ENCODE peak calls at places on chromosomes 1 and 21, in seven cellular contexts. One of them, this sample, is unnamed.

GRCh38 chr1:28208818-28209441 is 23.9 kb downstream of the DNAJC8 start:
- DNase-seq in activated B cell treated with CpG ODN at 0.5 μM for 24 hours: no peak
- DNase-seq in T-helper 2 cell: peak
- DNase-seq in naive B cell: peak
- DNase-seq in prostate gland: peak
- DNase-seq in HFFc6: peak
- DNase-seq in stimulated activated naive CD8-positive, alpha-beta T cell treated with anti-CD3 and anti-CD28 coated beads, Interleukin-15, amount 100 ng/mL, for 72 hours: peak
- DNase-seq in this sample: peak

GRCh38 chr1:66563094-66563800 is 29.3 kb downstream of the SGIP1 start:
- DNase-seq in activated B cell treated with CpG ODN at 0.5 μM for 24 hours: no peak
- DNase-seq in T-helper 2 cell: no peak
- DNase-seq in naive B cell: no peak
- DNase-seq in prostate gland: no peak
- DNase-seq in HFFc6: peak
- DNase-seq in stimulated activated naive CD8-positive, alpha-beta T cell treated with anti-CD3 and anti-CD28 coated beads, Interleukin-15, amount 100 ng/mL, for 72 hours: no peak
- DNase-seq in this sample: no peak

GRCh38 chr21:36839123-36839522 is 127.3 kb downstream of the HLCS start:
- DNase-seq in activated B cell treated with CpG ODN at 0.5 μM for 24 hours: no peak
- DNase-seq in T-helper 2 cell: no peak
- DNase-seq in naive B cell: no peak
- DNase-seq in prostate gland: no peak
- DNase-seq in HFFc6: peak
- DNase-seq in stimulated activated naive CD8-positive, alpha-beta T cell treated with anti-CD3 and anti-CD28 coated beads, Interleukin-15, amount 100 ng/mL, for 72 hours: no peak
- DNase-seq in this sample: no peak

GRCh38 chr21:33384851-33385331 is 18.3 kb upstream of the IFNGR2 start:
- DNase-seq in activated B cell treated with CpG ODN at 0.5 μM for 24 hours: no peak
- DNase-seq in T-helper 2 cell: no peak
- DNase-seq in naive B cell: no peak
- DNase-seq in prostate gland: no peak
- DNase-seq in HFFc6: no peak
- DNase-seq in stimulated activated naive CD8-positive, alpha-beta T cell treated with anti-CD3 and anti-CD28 coated beads, Interleukin-15, amount 100 ng/mL, for 72 hours: peak
- DNase-seq in this sample: no peak

GRCh38 chr1:87642581-87643129 is 314.0 kb downstream of the LMO4 start:
- DNase-seq in activated B cell treated with CpG ODN at 0.5 μM for 24 hours: no peak
- DNase-seq in T-helper 2 cell: no peak
- DNase-seq in naive B cell: no peak
- DNase-seq in prostate gland: no peak
- DNase-seq in HFFc6: no peak
- DNase-seq in stimulated activated naive CD8-positive, alpha-beta T cell treated with anti-CD3 and anti-CD28 coated beads, Interleukin-15, amount 100 ng/mL, for 72 hours: no peak
- DNase-seq in this sample: no peak

GRCh38 chr1:2650967-2651645 is 18.3 kb upstream of the MMEL1 start:
- DNase-seq in activated B cell treated with CpG ODN at 0.5 μM for 24 hours: no peak
- DNase-seq in T-helper 2 cell: no peak
- DNase-seq in naive B cell: no peak
- DNase-seq in prostate gland: no peak
- DNase-seq in HFFc6: no peak
- DNase-seq in stimulated activated naive CD8-positive, alpha-beta T cell treated with anti-CD3 and anti-CD28 coated beads, Interleukin-15, amount 100 ng/mL, for 72 hours: peak
- DNase-seq in this sample: no peak

GRCh38 chr1:184531296-184531695 is 144.5 kb downstream of the C1orf21 start:
- DNase-seq in activated B cell treated with CpG ODN at 0.5 μM for 24 hours: no peak
- DNase-seq in T-helper 2 cell: no peak
- DNase-seq in naive B cell: no peak
- DNase-seq in prostate gland: no peak
- DNase-seq in HFFc6: no peak
- DNase-seq in stimulated activated naive CD8-positive, alpha-beta T cell treated with anti-CD3 and anti-CD28 coated beads, Interleukin-15, amount 100 ng/mL, for 72 hours: no peak
- DNase-seq in this sample: no peak

GRCh38 chr1:204074274-204075115 is 1.6 kb downstream of the SOX13 start:
- DNase-seq in activated B cell treated with CpG ODN at 0.5 μM for 24 hours: no peak
- DNase-seq in T-helper 2 cell: no peak
- DNase-seq in naive B cell: no peak
- DNase-seq in prostate gland: no peak
- DNase-seq in HFFc6: peak
- DNase-seq in stimulated activated naive CD8-positive, alpha-beta T cell treated with anti-CD3 and anti-CD28 coated beads, Interleukin-15, amount 100 ng/mL, for 72 hours: no peak
- DNase-seq in this sample: peak

GRCh38 chr1:83131692-83131955 is 867.3 kb downstream of the TTLL7 start:
- DNase-seq in activated B cell treated with CpG ODN at 0.5 μM for 24 hours: no peak
- DNase-seq in T-helper 2 cell: no peak
- DNase-seq in naive B cell: no peak
- DNase-seq in prostate gland: no peak
- DNase-seq in HFFc6: no peak
- DNase-seq in stimulated activated naive CD8-positive, alpha-beta T cell treated with anti-CD3 and anti-CD28 coated beads, Interleukin-15, amount 100 ng/mL, for 72 hours: no peak
- DNase-seq in this sample: no peak

GRCh38 chr1:182149411-182149965 is 88.0 kb upstream of the ZNF648 start:
- DNase-seq in activated B cell treated with CpG ODN at 0.5 μM for 24 hours: no peak
- DNase-seq in T-helper 2 cell: no peak
- DNase-seq in naive B cell: no peak
- DNase-seq in prostate gland: no peak
- DNase-seq in HFFc6: peak
- DNase-seq in stimulated activated naive CD8-positive, alpha-beta T cell treated with anti-CD3 and anti-CD28 coated beads, Interleukin-15, amount 100 ng/mL, for 72 hours: peak
- DNase-seq in this sample: no peak

GRCh38 chr1:37947364-37947763 is 511 bp upstream of the INPP5B start:
- DNase-seq in activated B cell treated with CpG ODN at 0.5 μM for 24 hours: no peak
- DNase-seq in T-helper 2 cell: no peak
- DNase-seq in naive B cell: no peak
- DNase-seq in prostate gland: no peak
- DNase-seq in HFFc6: no peak
- DNase-seq in stimulated activated naive CD8-positive, alpha-beta T cell treated with anti-CD3 and anti-CD28 coated beads, Interleukin-15, amount 100 ng/mL, for 72 hours: no peak
- DNase-seq in this sample: no peak

GRCh38 chr1:154956557-154956956 is 658 bp upstream of the PBXIP1 start:
- DNase-seq in activated B cell treated with CpG ODN at 0.5 μM for 24 hours: no peak
- DNase-seq in T-helper 2 cell: no peak
- DNase-seq in naive B cell: no peak
- DNase-seq in prostate gland: no peak
- DNase-seq in HFFc6: no peak
- DNase-seq in stimulated activated naive CD8-positive, alpha-beta T cell treated with anti-CD3 and anti-CD28 coated beads, Interleukin-15, amount 100 ng/mL, for 72 hours: no peak
- DNase-seq in this sample: no peak

GRCh38 chr1:66495490-66495889 is 38.5 kb upstream of the SGIP1 start:
- DNase-seq in activated B cell treated with CpG ODN at 0.5 μM for 24 hours: no peak
- DNase-seq in T-helper 2 cell: no peak
- DNase-seq in naive B cell: no peak
- DNase-seq in prostate gland: no peak
- DNase-seq in HFFc6: peak
- DNase-seq in stimulated activated naive CD8-positive, alpha-beta T cell treated with anti-CD3 and anti-CD28 coated beads, Interleukin-15, amount 100 ng/mL, for 72 hours: no peak
- DNase-seq in this sample: no peak

GRCh38 chr1:9196129-9197040 is 38.2 kb upstream of the H6PD start:
- DNase-seq in activated B cell treated with CpG ODN at 0.5 μM for 24 hours: peak
- DNase-seq in T-helper 2 cell: no peak
- DNase-seq in naive B cell: peak
- DNase-seq in prostate gland: peak
- DNase-seq in HFFc6: peak
- DNase-seq in stimulated activated naive CD8-positive, alpha-beta T cell treated with anti-CD3 and anti-CD28 coated beads, Interleukin-15, amount 100 ng/mL, for 72 hours: peak
- DNase-seq in this sample: peak

GRCh38 chr1:201721131-201722049 is 107.6 kb upstream of the IPO9 start:
- DNase-seq in activated B cell treated with CpG ODN at 0.5 μM for 24 hours: no peak
- DNase-seq in T-helper 2 cell: no peak
- DNase-seq in naive B cell: no peak
- DNase-seq in prostate gland: no peak
- DNase-seq in HFFc6: peak
- DNase-seq in stimulated activated naive CD8-positive, alpha-beta T cell treated with anti-CD3 and anti-CD28 coated beads, Interleukin-15, amount 100 ng/mL, for 72 hours: no peak
- DNase-seq in this sample: no peak

GRCh38 chr1:208158640-208159541 is 85.3 kb downstream of the PLXNA2 start:
- DNase-seq in activated B cell treated with CpG ODN at 0.5 μM for 24 hours: no peak
- DNase-seq in T-helper 2 cell: no peak
- DNase-seq in naive B cell: no peak
- DNase-seq in prostate gland: no peak
- DNase-seq in HFFc6: no peak
- DNase-seq in stimulated activated naive CD8-positive, alpha-beta T cell treated with anti-CD3 and anti-CD28 coated beads, Interleukin-15, amount 100 ng/mL, for 72 hours: no peak
- DNase-seq in this sample: no peak

GRCh38 chr21:41128981-41129380 is 39.0 kb upstream of the BACE2 start:
- DNase-seq in activated B cell treated with CpG ODN at 0.5 μM for 24 hours: no peak
- DNase-seq in T-helper 2 cell: no peak
- DNase-seq in naive B cell: no peak
- DNase-seq in prostate gland: no peak
- DNase-seq in HFFc6: no peak
- DNase-seq in stimulated activated naive CD8-positive, alpha-beta T cell treated with anti-CD3 and anti-CD28 coated beads, Interleukin-15, amount 100 ng/mL, for 72 hours: no peak
- DNase-seq in this sample: no peak

GRCh38 chr21:24353492-24353891 is 1253.8 kb downstream of the MRPL39 start:
- DNase-seq in activated B cell treated with CpG ODN at 0.5 μM for 24 hours: no peak
- DNase-seq in T-helper 2 cell: no peak
- DNase-seq in naive B cell: no peak
- DNase-seq in prostate gland: no peak
- DNase-seq in HFFc6: no peak
- DNase-seq in stimulated activated naive CD8-positive, alpha-beta T cell treated with anti-CD3 and anti-CD28 coated beads, Interleukin-15, amount 100 ng/mL, for 72 hours: no peak
- DNase-seq in this sample: no peak

GRCh38 chr21:30138483-30138882 is 28.1 kb downstream of the CLDN17 start:
- DNase-seq in activated B cell treated with CpG ODN at 0.5 μM for 24 hours: no peak
- DNase-seq in T-helper 2 cell: no peak
- DNase-seq in naive B cell: no peak
- DNase-seq in prostate gland: no peak
- DNase-seq in HFFc6: no peak
- DNase-seq in stimulated activated naive CD8-positive, alpha-beta T cell treated with anti-CD3 and anti-CD28 coated beads, Interleukin-15, amount 100 ng/mL, for 72 hours: no peak
- DNase-seq in this sample: no peak

GRCh38 chr1:8870605-8871538 is 7.6 kb downstream of the ENO1 start:
- DNase-seq in activated B cell treated with CpG ODN at 0.5 μM for 24 hours: no peak
- DNase-seq in T-helper 2 cell: no peak
- DNase-seq in naive B cell: no peak
- DNase-seq in prostate gland: no peak
- DNase-seq in HFFc6: no peak
- DNase-seq in stimulated activated naive CD8-positive, alpha-beta T cell treated with anti-CD3 and anti-CD28 coated beads, Interleukin-15, amount 100 ng/mL, for 72 hours: no peak
- DNase-seq in this sample: no peak

GRCh38 chr21:39676054-39676771 is 63.5 kb downstream of the B3GALT5 start:
- DNase-seq in activated B cell treated with CpG ODN at 0.5 μM for 24 hours: no peak
- DNase-seq in T-helper 2 cell: no peak
- DNase-seq in naive B cell: no peak
- DNase-seq in prostate gland: peak
- DNase-seq in HFFc6: no peak
- DNase-seq in stimulated activated naive CD8-positive, alpha-beta T cell treated with anti-CD3 and anti-CD28 coated beads, Interleukin-15, amount 100 ng/mL, for 72 hours: no peak
- DNase-seq in this sample: peak

GRCh38 chr1:57307382-57307781 is 116.5 kb downstream of the DAB1 start:
- DNase-seq in activated B cell treated with CpG ODN at 0.5 μM for 24 hours: no peak
- DNase-seq in T-helper 2 cell: peak
- DNase-seq in naive B cell: no peak
- DNase-seq in prostate gland: no peak
- DNase-seq in HFFc6: no peak
- DNase-seq in stimulated activated naive CD8-positive, alpha-beta T cell treated with anti-CD3 and anti-CD28 coated beads, Interleukin-15, amount 100 ng/mL, for 72 hours: peak
- DNase-seq in this sample: no peak

GRCh38 chr1:227759345-227760300 is 24.4 kb downstream of the SNAP47 start:
- DNase-seq in activated B cell treated with CpG ODN at 0.5 μM for 24 hours: no peak
- DNase-seq in T-helper 2 cell: no peak
- DNase-seq in naive B cell: no peak
- DNase-seq in prostate gland: no peak
- DNase-seq in HFFc6: peak
- DNase-seq in stimulated activated naive CD8-positive, alpha-beta T cell treated with anti-CD3 and anti-CD28 coated beads, Interleukin-15, amount 100 ng/mL, for 72 hours: no peak
- DNase-seq in this sample: no peak

GRCh38 chr1:214581785-214582184 is 21.2 kb upstream of the CENPF start:
- DNase-seq in activated B cell treated with CpG ODN at 0.5 μM for 24 hours: no peak
- DNase-seq in T-helper 2 cell: no peak
- DNase-seq in naive B cell: no peak
- DNase-seq in prostate gland: no peak
- DNase-seq in HFFc6: peak
- DNase-seq in stimulated activated naive CD8-positive, alpha-beta T cell treated with anti-CD3 and anti-CD28 coated beads, Interleukin-15, amount 100 ng/mL, for 72 hours: no peak
- DNase-seq in this sample: no peak

GRCh38 chr21:34916446-34916845 is 132.7 kb downstream of the RUNX1 start:
- DNase-seq in activated B cell treated with CpG ODN at 0.5 μM for 24 hours: no peak
- DNase-seq in T-helper 2 cell: no peak
- DNase-seq in naive B cell: no peak
- DNase-seq in prostate gland: no peak
- DNase-seq in HFFc6: peak
- DNase-seq in stimulated activated naive CD8-positive, alpha-beta T cell treated with anti-CD3 and anti-CD28 coated beads, Interleukin-15, amount 100 ng/mL, for 72 hours: no peak
- DNase-seq in this sample: no peak

GRCh38 chr1:88544166-88544565 is 139.9 kb upstream of the PKN2 start:
- DNase-seq in activated B cell treated with CpG ODN at 0.5 μM for 24 hours: no peak
- DNase-seq in T-helper 2 cell: no peak
- DNase-seq in naive B cell: no peak
- DNase-seq in prostate gland: no peak
- DNase-seq in HFFc6: no peak
- DNase-seq in stimulated activated naive CD8-positive, alpha-beta T cell treated with anti-CD3 and anti-CD28 coated beads, Interleukin-15, amount 100 ng/mL, for 72 hours: no peak
- DNase-seq in this sample: no peak

GRCh38 chr1:178388398-178389161 is 108.2 kb downstream of the CLEC20A start:
- DNase-seq in activated B cell treated with CpG ODN at 0.5 μM for 24 hours: no peak
- DNase-seq in T-helper 2 cell: no peak
- DNase-seq in naive B cell: no peak
- DNase-seq in prostate gland: no peak
- DNase-seq in HFFc6: peak
- DNase-seq in stimulated activated naive CD8-positive, alpha-beta T cell treated with anti-CD3 and anti-CD28 coated beads, Interleukin-15, amount 100 ng/mL, for 72 hours: no peak
- DNase-seq in this sample: no peak

GRCh38 chr1:53763911-53764310 is 24.9 kb upstream of the GLIS1 start:
- DNase-seq in activated B cell treated with CpG ODN at 0.5 μM for 24 hours: no peak
- DNase-seq in T-helper 2 cell: no peak
- DNase-seq in naive B cell: no peak
- DNase-seq in prostate gland: no peak
- DNase-seq in HFFc6: no peak
- DNase-seq in stimulated activated naive CD8-positive, alpha-beta T cell treated with anti-CD3 and anti-CD28 coated beads, Interleukin-15, amount 100 ng/mL, for 72 hours: no peak
- DNase-seq in this sample: no peak

GRCh38 chr1:70486676-70487470 is 75.8 kb downstream of the CTH start:
- DNase-seq in activated B cell treated with CpG ODN at 0.5 μM for 24 hours: no peak
- DNase-seq in T-helper 2 cell: no peak
- DNase-seq in naive B cell: no peak
- DNase-seq in prostate gland: no peak
- DNase-seq in HFFc6: peak
- DNase-seq in stimulated activated naive CD8-positive, alpha-beta T cell treated with anti-CD3 and anti-CD28 coated beads, Interleukin-15, amount 100 ng/mL, for 72 hours: no peak
- DNase-seq in this sample: no peak

GRCh38 chr1:243443557-243443956 is 187.7 kb downstream of the SDCCAG8 start:
- DNase-seq in activated B cell treated with CpG ODN at 0.5 μM for 24 hours: no peak
- DNase-seq in T-helper 2 cell: no peak
- DNase-seq in naive B cell: no peak
- DNase-seq in prostate gland: no peak
- DNase-seq in HFFc6: no peak
- DNase-seq in stimulated activated naive CD8-positive, alpha-beta T cell treated with anti-CD3 and anti-CD28 coated beads, Interleukin-15, amount 100 ng/mL, for 72 hours: no peak
- DNase-seq in this sample: no peak

GRCh38 chr1:9655127-9655723 is 3.7 kb downstream of the PIK3CD start:
- DNase-seq in activated B cell treated with CpG ODN at 0.5 μM for 24 hours: peak
- DNase-seq in T-helper 2 cell: peak
- DNase-seq in naive B cell: peak
- DNase-seq in prostate gland: no peak
- DNase-seq in HFFc6: no peak
- DNase-seq in stimulated activated naive CD8-positive, alpha-beta T cell treated with anti-CD3 and anti-CD28 coated beads, Interleukin-15, amount 100 ng/mL, for 72 hours: peak
- DNase-seq in this sample: no peak

GRCh38 chr1:171898956-171899355 is 57.7 kb downstream of the DNM3 start:
- DNase-seq in activated B cell treated with CpG ODN at 0.5 μM for 24 hours: no peak
- DNase-seq in T-helper 2 cell: no peak
- DNase-seq in naive B cell: no peak
- DNase-seq in prostate gland: peak
- DNase-seq in HFFc6: no peak
- DNase-seq in stimulated activated naive CD8-positive, alpha-beta T cell treated with anti-CD3 and anti-CD28 coated beads, Interleukin-15, amount 100 ng/mL, for 72 hours: no peak
- DNase-seq in this sample: no peak

GRCh38 chr1:89605692-89606091 is 27.2 kb upstream of the LRRC8C start:
- DNase-seq in activated B cell treated with CpG ODN at 0.5 μM for 24 hours: no peak
- DNase-seq in T-helper 2 cell: no peak
- DNase-seq in naive B cell: no peak
- DNase-seq in prostate gland: no peak
- DNase-seq in HFFc6: peak
- DNase-seq in stimulated activated naive CD8-positive, alpha-beta T cell treated with anti-CD3 and anti-CD28 coated beads, Interleukin-15, amount 100 ng/mL, for 72 hours: no peak
- DNase-seq in this sample: peak

GRCh38 chr21:29184047-29184446 is 53.6 kb downstream of the MAP3K7CL start:
- DNase-seq in activated B cell treated with CpG ODN at 0.5 μM for 24 hours: no peak
- DNase-seq in T-helper 2 cell: no peak
- DNase-seq in naive B cell: no peak
- DNase-seq in prostate gland: no peak
- DNase-seq in HFFc6: no peak
- DNase-seq in stimulated activated naive CD8-positive, alpha-beta T cell treated with anti-CD3 and anti-CD28 coated beads, Interleukin-15, amount 100 ng/mL, for 72 hours: no peak
- DNase-seq in this sample: no peak

GRCh38 chr1:24713176-24713575 is 32.1 kb upstream of the CLIC4 start:
- DNase-seq in activated B cell treated with CpG ODN at 0.5 μM for 24 hours: no peak
- DNase-seq in T-helper 2 cell: no peak
- DNase-seq in naive B cell: no peak
- DNase-seq in prostate gland: no peak
- DNase-seq in HFFc6: peak
- DNase-seq in stimulated activated naive CD8-positive, alpha-beta T cell treated with anti-CD3 and anti-CD28 coated beads, Interleukin-15, amount 100 ng/mL, for 72 hours: no peak
- DNase-seq in this sample: no peak

GRCh38 chr1:236425031-236425663 is 31.1 kb downstream of the EDARADD start:
- DNase-seq in activated B cell treated with CpG ODN at 0.5 μM for 24 hours: peak
- DNase-seq in T-helper 2 cell: peak
- DNase-seq in naive B cell: peak
- DNase-seq in prostate gland: no peak
- DNase-seq in HFFc6: no peak
- DNase-seq in stimulated activated naive CD8-positive, alpha-beta T cell treated with anti-CD3 and anti-CD28 coated beads, Interleukin-15, amount 100 ng/mL, for 72 hours: peak
- DNase-seq in this sample: no peak

GRCh38 chr1:244104309-244105060 is 53.4 kb downstream of the ZBTB18 start:
- DNase-seq in activated B cell treated with CpG ODN at 0.5 μM for 24 hours: no peak
- DNase-seq in T-helper 2 cell: no peak
- DNase-seq in naive B cell: no peak
- DNase-seq in prostate gland: no peak
- DNase-seq in HFFc6: peak
- DNase-seq in stimulated activated naive CD8-positive, alpha-beta T cell treated with anti-CD3 and anti-CD28 coated beads, Interleukin-15, amount 100 ng/mL, for 72 hours: no peak
- DNase-seq in this sample: no peak

GRCh38 chr21:46038341-46038829 is 56.8 kb downstream of the COL6A1 start:
- DNase-seq in activated B cell treated with CpG ODN at 0.5 μM for 24 hours: no peak
- DNase-seq in T-helper 2 cell: no peak
- DNase-seq in naive B cell: no peak
- DNase-seq in prostate gland: no peak
- DNase-seq in HFFc6: no peak
- DNase-seq in stimulated activated naive CD8-positive, alpha-beta T cell treated with anti-CD3 and anti-CD28 coated beads, Interleukin-15, amount 100 ng/mL, for 72 hours: no peak
- DNase-seq in this sample: no peak

This sample was measured in T47D.